ENCODE peak calls at places on chromosomes 12 and 14, in ten cellular contexts. T is CD4-positive, CD25-positive, alpha-beta regulatory T cell; G is GM20000; Q is ACHN; D is T-helper 1 cell; E is SK-N-SH; K is HEK293T; J is GDM1; Y is activated T-cell treated with anti-CD3 and anti-CD28 coated beads for 1 hour; C is T-cell. W is an unnamed sample.

GRCh38 chr12:47867496-47867941 is 37.3 kb downstream of the VDR start:
- DNase-seq in D (no peak), K (no peak), T (no peak), Y (no peak), E (no peak), C (no peak), J (no peak), G (no peak), Q (no peak), W (no peak)

GRCh38 chr14:64696355-64696844 is 7.8 kb upstream of the PLEKHG3 start:
- DNase-seq in Y (no peak), T (no peak), J (no peak), K (no peak), Q (peak), E (no peak), C (peak), G (no peak), D (no peak), W (no peak)

GRCh38 chr14:60184597-60185555 is 19.7 kb upstream of the DHRS7 start:
- DNase-seq in G (no peak), K (no peak), C (no peak), Q (no peak), E (peak), Y (no peak), T (no peak), J (no peak), D (no peak), W (no peak)

GRCh38 chr12:31923063-31923412 is 36.2 kb upstream of the RESF1 start:
- DNase-seq in Y (no peak), K (no peak), D (no peak), E (no peak), C (no peak), G (no peak), Q (no peak), T (no peak), J (no peak), W (no peak)

GRCh38 chr14:55458800-55459577 is 18.6 kb upstream of the TBPL2 start:
- DNase-seq in G (peak), E (no peak), Q (peak), K (no peak), T (no peak), D (no peak), C (no peak), Y (no peak), J (no peak), W (no peak)

GRCh38 chr12:29634057-29634456 is 136.6 kb upstream of the OVCH1 start:
- DNase-seq in Q (no peak), T (no peak), E (no peak), Y (no peak), D (no peak), C (no peak), J (no peak), G (no peak), K (no peak), W (no peak)

GRCh38 chr12:3998968-3999792 is 126.0 kb upstream of the PARP11 start:
- DNase-seq in J (no peak), C (peak), T (no peak), K (no peak), G (no peak), D (no peak), E (no peak), Q (no peak), Y (no peak), W (peak)

GRCh38 chr14:72013606-72014129 is 81.4 kb downstream of the RGS6 start:
- DNase-seq in C (no peak), J (no peak), G (no peak), D (no peak), T (no peak), K (no peak), E (no peak), Q (no peak), Y (no peak), W (no peak)

GRCh38 chr12:117020536-117021220 is 78.5 kb downstream of the TESC start:
- DNase-seq in K (no peak), J (no peak), E (no peak), T (no peak), Q (no peak), D (no peak), G (no peak), Y (no peak), C (no peak), W (no peak)

GRCh38 chr14:96827310-96827709 is 30.1 kb downstream of the VRK1 start:
- DNase-seq in T (no peak), C (no peak), G (no peak), Y (no peak), D (no peak), Q (no peak), E (no peak), K (no peak), J (no peak), W (no peak)

GRCh38 chr12:113133036-113133435 is 2.5 kb downstream of the RASAL1 start:
- DNase-seq in K (no peak), Q (no peak), G (no peak), T (no peak), Y (no peak), D (no peak), E (peak), C (no peak), J (no peak), W (no peak)

GRCh38 chr14:59229653-59230406 is 41.4 kb downstream of the DAAM1 start:
- DNase-seq in T (peak), G (no peak), K (no peak), E (no peak), Y (no peak), C (no peak), D (no peak), J (no peak), Q (no peak), W (no peak)

GRCh38 chr12:25585021-25585523 is 32.0 kb upstream of the LMNTD1 start:
- DNase-seq in Y (no peak), E (no peak), T (no peak), K (no peak), D (no peak), Q (no peak), G (no peak), C (no peak), J (no peak), W (no peak)

GRCh38 chr12:69524331-69524630 is 54.1 kb downstream of the FRS2 start:
- DNase-seq in G (no peak), J (no peak), C (no peak), T (no peak), Y (no peak), D (no peak), E (no peak), K (no peak), Q (no peak), W (no peak)

GRCh38 chr14:90839889-90840266 is 23.6 kb upstream of the TTC7B start:
- DNase-seq in K (no peak), G (no peak), E (no peak), Y (no peak), C (no peak), T (no peak), J (no peak), D (no peak), Q (no peak), W (no peak)

GRCh38 chr14:96120392-96120791 is 81.2 kb downstream of the C14orf132 start:
- DNase-seq in J (no peak), Y (no peak), D (no peak), G (no peak), T (no peak), C (no peak), Q (no peak), E (peak), K (no peak), W (no peak)

GRCh38 chr14:100679707-100680438 is 46.8 kb upstream of the DLK1 start:
- DNase-seq in D (no peak), J (no peak), C (no peak), Q (no peak), G (no peak), T (no peak), K (no peak), E (no peak), Y (no peak), W (peak)

GRCh38 chr12:13404111-13404628 is 207.6 kb downstream of the EMP1 start:
- DNase-seq in E (no peak), G (no peak), C (no peak), T (no peak), J (no peak), D (no peak), Q (no peak), K (no peak), Y (no peak), W (no peak)

GRCh38 chr12:105253882-105254513 is 18.0 kb upstream of the APPL2 start:
- DNase-seq in D (no peak), K (no peak), J (no peak), E (no peak), T (no peak), Y (no peak), Q (peak), G (no peak), C (no peak), W (no peak)